ENCODE peak calls at places on chromosomes 7 and 10, in eight cellular contexts. I is fibroblast of pulmonary artery, W is SK-N-SH, G is fibroblast of lung, N is heart left ventricle, D is upper lobe of right lung, Q is tibial nerve, X is coronary artery. L is an unnamed sample.

GRCh38 chr7:112212516-112213036 is 6.1 kb downstream of the ZNF277 start:
- DNase-seq in Q (no peak), D (no peak), I (peak), G (no peak), X (no peak), W (no peak), N (no peak), L (peak)

GRCh38 chr10:45063605-45064231 is 63.0 kb downstream of the ZNF22 start:
- DNase-seq in X (no peak), D (no peak), W (no peak), Q (no peak), N (no peak), I (no peak), G (no peak), L (no peak)

GRCh38 chr10:84826704-84827103 is 498.3 kb downstream of the CCSER2 start:
- DNase-seq in D (no peak), W (peak), N (no peak), X (no peak), I (no peak), Q (no peak), G (no peak), L (no peak)

GRCh38 chr10:106619353-106619752 is 545.2 kb downstream of the SORCS1 start:
- DNase-seq in I (no peak), X (no peak), D (no peak), G (no peak), Q (peak), N (no peak), W (no peak), L (no peak)

GRCh38 chr10:37856881-37857286 is 526 bp downstream of the ZNF248 start:
- DNase-seq in W (peak), X (peak), N (peak), Q (peak), I (no peak), G (peak), D (peak), L (peak)

GRCh38 chr10:86953747-86954680 is 3.4 kb downstream of the MMRN2 start:
- DNase-seq in Q (peak), W (no peak), X (peak), D (no peak), I (peak), G (peak), N (peak), L (peak)

GRCh38 chr10:70664702-70665195 is 7.6 kb upstream of the ADAMTS14 start:
- DNase-seq in W (peak), G (peak), I (peak), N (peak), X (no peak), Q (peak), D (peak), L (peak)

GRCh38 chr10:122954731-122955050 is 664 bp upstream of the C10orf88 start:
- DNase-seq in X (no peak), D (no peak), G (no peak), W (no peak), N (peak), Q (no peak), I (no peak), L (no peak)

GRCh38 chr10:120744040-120744439 is 107.1 kb upstream of the WDR11 start:
- DNase-seq in N (no peak), D (no peak), I (no peak), X (no peak), Q (no peak), W (no peak), G (no peak), L (no peak)

GRCh38 chr7:39314869-39315268 is 251.3 kb upstream of the YAE1 start:
- DNase-seq in Q (no peak), G (no peak), I (no peak), W (no peak), D (no peak), N (no peak), X (no peak), L (no peak)

GRCh38 chr7:52017802-52018679 is 701.4 kb upstream of the COBL start:
- DNase-seq in N (no peak), X (no peak), W (peak), I (no peak), G (no peak), Q (no peak), D (no peak), L (no peak)

GRCh38 chr10:90288403-90288933 is 569.4 kb downstream of the HTR7 start:
- DNase-seq in W (no peak), N (no peak), D (no peak), I (peak), X (no peak), G (peak), Q (no peak), L (peak)

GRCh38 chr7:117072620-117073118 is 119.4 kb downstream of the ST7 start:
- DNase-seq in Q (peak), X (no peak), G (peak), W (peak), N (peak), I (peak), D (peak), L (peak)

GRCh38 chr10:3635697-3636096 is 149.3 kb downstream of the KLF6 start:
- DNase-seq in N (no peak), D (no peak), Q (no peak), X (no peak), G (no peak), I (no peak), W (no peak), L (no peak)

GRCh38 chr7:23467731-23468720 is 2.3 kb downstream of the IGF2BP3 start:
- DNase-seq in N (no peak), X (no peak), D (no peak), I (peak), G (peak), W (peak), Q (no peak), L (peak)

GRCh38 chr7:44999245-45000095 is 531 bp upstream of the CCM2 start:
- DNase-seq in Q (peak), X (peak), N (peak), I (peak), D (peak), G (peak), W (peak), L (peak)

GRCh38 chr7:105015631-105015965 is 1.6 kb downstream of the KMT2E start:
- DNase-seq in D (no peak), W (peak), I (peak), Q (peak), N (peak), X (no peak), G (peak), L (no peak)

GRCh38 chr10:83539528-83540308 is 599.6 kb upstream of the GHITM start:
- DNase-seq in D (no peak), N (peak), G (no peak), Q (peak), I (peak), X (peak), W (no peak), L (peak)

GRCh38 chr10:89151857-89152256 is 55.3 kb downstream of the CH25H start:
- DNase-seq in G (peak), W (no peak), D (no peak), Q (no peak), N (no peak), X (no peak), I (no peak), L (peak)

GRCh38 chr7:464712-465461 is 54.8 kb downstream of the PDGFA start:
- DNase-seq in Q (no peak), N (peak), G (peak), D (peak), I (peak), W (peak), X (no peak), L (peak)

GRCh38 chr7:88967432-88967831 is 171.9 kb upstream of the TEX47 start:
- DNase-seq in N (no peak), D (no peak), G (no peak), Q (no peak), W (no peak), X (no peak), I (no peak), L (no peak)
- TF ChIP-seq CTCF in N (no peak), D (no peak), G (no peak), Q (no peak), W (peak), X (no peak), I (no peak), L (no peak)

GRCh38 chr7:90574820-90575187 is 21.3 kb upstream of the CDK14 start:
- DNase-seq in N (no peak), G (no peak), D (no peak), I (no peak), Q (no peak), X (no peak), W (no peak), L (no peak)
- H3K4me3 ChIP-seq in N (no peak), G (no peak), D (no peak), I (no peak), Q (no peak), X (no peak), W (no peak), L (no peak)

GRCh38 chr10:28722065-28722803 is 44.9 kb downstream of the BAMBI start:
- DNase-seq in Q (peak), I (peak), X (peak), G (peak), W (peak), N (peak), D (peak), L (peak)
- TF ChIP-seq CTCF in Q (no peak), I (no peak), X (no peak), G (no peak), W (no peak), N (no peak), D (no peak), L (peak)

DNA sequence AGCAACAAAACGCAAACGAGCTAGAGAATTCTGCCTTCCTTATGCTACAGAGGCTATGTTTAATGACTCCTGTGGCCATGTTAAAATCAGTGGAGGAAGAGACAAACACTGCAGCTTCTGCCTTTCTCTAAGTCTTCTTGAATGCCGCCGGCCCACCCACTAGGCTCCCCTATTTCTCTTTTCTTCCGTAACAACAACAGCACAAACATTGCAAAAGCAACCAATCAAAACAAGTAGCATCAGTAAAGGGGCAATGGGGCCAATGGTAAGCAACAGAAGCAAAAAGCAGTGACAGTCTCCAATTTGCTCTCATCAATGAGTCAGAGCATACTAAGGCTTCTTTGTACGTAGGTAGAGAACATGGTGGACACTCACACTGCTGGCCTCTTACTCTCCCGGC is 26.8 kb downstream of the DNAJC1 start:
- DNase-seq in G (no peak), I (no peak), Q (no peak), X (no peak), D (no peak), W (no peak), N (no peak), L (no peak)
- H3K4me3 ChIP-seq in G (no peak), I (no peak), Q (no peak), X (no peak), D (no peak), W (no peak), N (no peak), L (no peak)

DNA sequence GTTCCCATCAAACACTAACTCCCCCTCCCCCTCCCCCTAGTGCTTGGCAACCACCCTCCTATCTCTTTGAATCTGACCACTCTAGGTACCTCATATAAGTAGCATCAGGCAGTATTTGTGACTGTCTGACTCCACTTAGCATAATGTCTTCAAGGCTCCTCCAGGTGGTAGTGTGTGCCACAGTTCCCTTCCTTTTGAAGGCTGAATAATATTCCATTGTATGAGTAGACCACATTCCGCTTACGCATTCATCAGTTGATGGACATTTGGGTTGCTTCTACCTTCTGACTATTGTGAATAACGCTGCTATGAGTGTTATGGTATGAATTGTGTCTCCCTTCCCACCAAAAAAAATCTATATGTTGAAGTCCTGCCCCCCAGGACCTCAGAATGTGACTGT is 89.6 kb downstream of the PRKAG2 start:
- DNase-seq in N (no peak), I (no peak), G (no peak), W (no peak), X (no peak), Q (no peak), D (no peak), L (no peak)
- TF ChIP-seq CTCF in N (no peak), I (no peak), G (no peak), W (no peak), X (no peak), Q (no peak), D (no peak), L (no peak)

GRCh38 chr7:2248984-2249694 is 7.1 kb downstream of the NUDT1 start:
- DNase-seq in N (peak), D (peak), X (no peak), Q (peak), W (peak), G (peak), I (peak), L (peak)

GRCh38 chr7:2253021-2253420 is 11.0 kb downstream of the NUDT1 start:
- DNase-seq in W (no peak), Q (no peak), I (no peak), X (no peak), G (no peak), N (no peak), D (peak), L (no peak)

GRCh38 chr7:2247141-2247985 is 5.3 kb downstream of the NUDT1 start:
- DNase-seq in X (no peak), I (no peak), D (no peak), W (peak), Q (no peak), N (no peak), G (no peak), L (peak)

GRCh38 chr7:2251841-2252771 is 10.1 kb downstream of the NUDT1 start:
- DNase-seq in G (no peak), D (peak), W (peak), N (no peak), Q (no peak), X (no peak), I (no peak), L (no peak)

DNA sequence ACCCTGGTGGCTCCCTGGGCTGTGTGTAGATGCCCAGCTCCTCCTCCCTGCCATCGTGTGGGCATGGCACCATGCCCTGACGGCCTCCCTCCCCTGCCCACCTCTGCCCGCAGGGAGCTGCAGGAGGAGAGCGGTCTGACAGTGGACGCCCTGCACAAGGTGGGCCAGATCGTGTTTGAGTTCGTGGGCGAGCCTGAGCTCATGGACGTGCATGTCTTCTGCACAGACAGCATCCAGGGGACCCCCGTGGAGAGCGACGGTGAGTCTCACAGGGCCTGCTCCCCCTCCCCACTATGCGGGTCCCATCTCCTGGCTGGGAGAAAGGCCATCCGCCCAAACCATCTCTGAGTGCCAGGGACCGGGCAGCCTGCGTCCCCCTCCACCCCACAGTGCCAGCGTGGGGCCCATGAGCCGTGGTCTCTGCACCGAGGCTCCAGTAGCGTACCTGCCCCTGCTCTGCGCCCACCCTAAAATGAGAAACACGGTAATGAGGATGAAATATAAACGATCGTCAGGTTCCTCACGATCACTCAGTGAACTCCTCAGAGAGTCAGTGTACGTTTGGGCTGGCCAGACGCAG is 7.8 kb downstream of the NUDT1 start:
- DNase-seq in G (no peak), N (no peak), W (peak), Q (no peak), D (no peak), I (no peak), X (no peak), L (no peak)
- H3K4me3 ChIP-seq in G (no peak), N (no peak), W (no peak), Q (no peak), D (no peak), I (no peak), X (no peak), L (no peak)

DNA sequence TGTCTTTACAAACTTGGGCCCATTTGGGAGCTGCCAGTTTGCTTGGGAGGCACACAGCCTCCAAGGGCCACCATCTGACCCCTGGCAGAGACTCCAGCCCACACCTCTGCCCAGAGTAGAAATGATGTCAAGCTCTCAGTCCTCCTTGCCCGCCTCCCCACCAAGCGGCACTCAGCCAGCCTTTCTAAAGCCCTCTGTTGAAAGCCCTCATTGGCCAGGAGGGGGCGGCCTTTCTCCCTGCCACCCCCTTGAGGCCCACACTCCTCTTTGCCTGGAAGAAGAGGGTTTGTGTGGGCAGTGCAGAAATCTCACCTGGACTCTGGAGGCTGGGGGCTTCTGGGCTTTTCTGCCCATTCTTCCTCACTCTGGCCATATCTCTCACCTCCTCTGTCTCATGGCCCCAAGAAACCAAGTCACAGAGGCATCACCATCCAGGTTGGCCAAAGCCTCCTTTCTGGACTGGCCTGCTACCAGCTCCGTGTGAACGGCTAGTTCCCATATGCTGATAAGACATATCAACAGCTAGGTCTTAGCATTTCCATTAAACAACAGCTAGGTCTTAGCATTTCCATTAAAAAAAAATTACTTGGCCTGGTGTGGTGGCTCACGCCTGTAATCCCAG is 36.1 kb downstream of the UBTD1 start:
- DNase-seq in G (no peak), D (no peak), Q (no peak), I (peak), W (peak), X (no peak), N (no peak), L (no peak)
- TF ChIP-seq CTCF in G (peak), D (peak), Q (no peak), I (peak), W (peak), X (peak), N (peak), L (peak)

GRCh38 chr10:104330168-104331117 is 7.8 kb downstream of the ITPRIP start:
- DNase-seq in G (peak), W (no peak), I (peak), Q (peak), X (peak), D (no peak), N (no peak), L (peak)
- H3K4me3 ChIP-seq in G (peak), W (no peak), I (peak), Q (no peak), X (peak), D (no peak), N (no peak), L (no peak)

GRCh38 chr7:21724562-21724961 is 181.7 kb downstream of the DNAH11 start:
- DNase-seq in W (no peak), N (no peak), G (no peak), I (no peak), D (no peak), X (no peak), Q (no peak), L (no peak)

GRCh38 chr7:21719846-21720245 is 177.0 kb downstream of the DNAH11 start:
- DNase-seq in G (no peak), I (no peak), D (no peak), Q (no peak), N (no peak), X (no peak), W (no peak), L (no peak)

GRCh38 chr7:21717323-21717722 is 174.5 kb downstream of the DNAH11 start:
- DNase-seq in D (no peak), N (no peak), X (no peak), W (no peak), I (no peak), G (no peak), Q (no peak), L (no peak)

GRCh38 chr7:21722371-21722770 is 179.5 kb downstream of the DNAH11 start:
- DNase-seq in W (no peak), I (no peak), G (no peak), Q (no peak), D (no peak), X (no peak), N (no peak), L (no peak)
- TF ChIP-seq CTCF in W (peak), I (peak), G (no peak), Q (no peak), D (no peak), X (no peak), N (no peak), L (peak)